ENCODE peak calls at places on chromosome 5, in nine cellular contexts. One of them, this sample, is unnamed. For H3K36me3, the result is how much of the 10 kb centered on the place peaks cover.

GRCh38 chr5:14236757-14237156 is 93.6 kb downstream of the TRIO start:
- DNase-seq in suprapubic skin: no peak
- DNase-seq in esophagus squamous epithelium: no peak
- DNase-seq in testis: no peak
- DNase-seq in spleen: no peak
- DNase-seq in IMR-90: no peak
- DNase-seq in ovary: no peak
- DNase-seq in vagina: no peak
- DNase-seq in heart left ventricle: no peak
- DNase-seq in this sample: no peak

GRCh38 chr5:143263272-143263810 is 140.1 kb downstream of the NR3C1 start:
- DNase-seq in suprapubic skin: no peak
- DNase-seq in esophagus squamous epithelium: no peak
- DNase-seq in testis: no peak
- DNase-seq in spleen: no peak
- DNase-seq in IMR-90: peak
- DNase-seq in ovary: no peak
- DNase-seq in vagina: no peak
- DNase-seq in heart left ventricle: no peak
- DNase-seq in this sample: no peak

GRCh38 chr5:13957032-13957645 is 12.7 kb upstream of the DNAH5 start:
- DNase-seq in suprapubic skin: no peak
- DNase-seq in esophagus squamous epithelium: no peak
- DNase-seq in testis: peak
- DNase-seq in spleen: no peak
- DNase-seq in IMR-90: peak
- DNase-seq in ovary: no peak
- DNase-seq in vagina: no peak
- DNase-seq in heart left ventricle: no peak
- DNase-seq in this sample: no peak

GRCh38 chr5:58365791-58366190 is 94.1 kb downstream of the PLK2 start:
- DNase-seq in suprapubic skin: no peak
- DNase-seq in esophagus squamous epithelium: no peak
- DNase-seq in testis: no peak
- DNase-seq in spleen: no peak
- DNase-seq in IMR-90: no peak
- DNase-seq in ovary: no peak
- DNase-seq in vagina: no peak
- DNase-seq in heart left ventricle: no peak
- DNase-seq in this sample: no peak

GRCh38 chr5:145295236-145295635 is 539.9 kb downstream of the PRELID2 start:
- DNase-seq in suprapubic skin: no peak
- DNase-seq in esophagus squamous epithelium: no peak
- DNase-seq in testis: no peak
- DNase-seq in spleen: no peak
- DNase-seq in IMR-90: peak
- DNase-seq in ovary: no peak
- DNase-seq in vagina: no peak
- DNase-seq in heart left ventricle: no peak
- DNase-seq in this sample: no peak

GRCh38 chr5:79684782-79685181 is 4.9 kb upstream of the CMYA5 start:
- DNase-seq in suprapubic skin: no peak
- DNase-seq in esophagus squamous epithelium: no peak
- DNase-seq in testis: peak
- DNase-seq in spleen: no peak
- DNase-seq in IMR-90: no peak
- DNase-seq in ovary: no peak
- DNase-seq in vagina: no peak
- DNase-seq in heart left ventricle: no peak
- DNase-seq in this sample: no peak

GRCh38 chr5:90888511-90889324 is 330.1 kb downstream of the ADGRV1 start:
- DNase-seq in suprapubic skin: no peak
- DNase-seq in esophagus squamous epithelium: no peak
- DNase-seq in testis: no peak
- DNase-seq in spleen: no peak
- DNase-seq in IMR-90: peak
- DNase-seq in ovary: no peak
- DNase-seq in vagina: no peak
- DNase-seq in heart left ventricle: no peak
- DNase-seq in this sample: no peak

GRCh38 chr5:171549259-171549658 is 129.8 kb downstream of the FGF18 start:
- DNase-seq in suprapubic skin: no peak
- DNase-seq in esophagus squamous epithelium: no peak
- DNase-seq in testis: no peak
- DNase-seq in spleen: no peak
- DNase-seq in IMR-90: no peak
- DNase-seq in ovary: no peak
- DNase-seq in vagina: no peak
- DNase-seq in heart left ventricle: no peak
- DNase-seq in this sample: peak

GRCh38 chr5:65062684-65063083 is 294.0 kb downstream of the CWC27 start:
- DNase-seq in suprapubic skin: peak
- DNase-seq in esophagus squamous epithelium: no peak
- DNase-seq in testis: peak
- DNase-seq in spleen: no peak
- DNase-seq in IMR-90: peak
- DNase-seq in ovary: peak
- DNase-seq in vagina: peak
- DNase-seq in heart left ventricle: peak
- DNase-seq in this sample: no peak

GRCh38 chr5:123819401-123819800 is 307.4 kb downstream of the CSNK1G3 start:
- DNase-seq in suprapubic skin: no peak
- DNase-seq in esophagus squamous epithelium: no peak
- DNase-seq in testis: no peak
- DNase-seq in spleen: no peak
- DNase-seq in IMR-90: peak
- DNase-seq in ovary: no peak
- DNase-seq in vagina: no peak
- DNase-seq in heart left ventricle: no peak
- DNase-seq in this sample: no peak

GRCh38 chr5:65823174-65823573 is 101.2 kb downstream of the NLN start:
- DNase-seq in suprapubic skin: no peak
- DNase-seq in esophagus squamous epithelium: no peak
- DNase-seq in testis: no peak
- DNase-seq in spleen: no peak
- DNase-seq in IMR-90: peak
- DNase-seq in ovary: no peak
- DNase-seq in vagina: no peak
- DNase-seq in heart left ventricle: no peak
- DNase-seq in this sample: no peak

GRCh38 chr5:172144931-172145869 is 42.8 kb downstream of the STK10 start:
- DNase-seq in suprapubic skin: no peak
- DNase-seq in esophagus squamous epithelium: no peak
- DNase-seq in testis: no peak
- DNase-seq in spleen: no peak
- DNase-seq in IMR-90: no peak
- DNase-seq in ovary: no peak
- DNase-seq in vagina: no peak
- DNase-seq in heart left ventricle: no peak
- DNase-seq in this sample: no peak

GRCh38 chr5:157143127-157143959 is 678 bp upstream of the MED7 start:
- DNase-seq in suprapubic skin: peak
- DNase-seq in esophagus squamous epithelium: peak
- DNase-seq in testis: peak
- DNase-seq in spleen: peak
- DNase-seq in IMR-90: peak
- DNase-seq in ovary: peak
- DNase-seq in vagina: no peak
- DNase-seq in heart left ventricle: peak
- DNase-seq in this sample: peak

GRCh38 chr5:83919071-83920041 is 198.7 kb upstream of the HAPLN1 start:
- DNase-seq in suprapubic skin: no peak
- DNase-seq in esophagus squamous epithelium: no peak
- DNase-seq in testis: no peak
- DNase-seq in spleen: no peak
- DNase-seq in IMR-90: peak
- DNase-seq in ovary: no peak
- DNase-seq in vagina: no peak
- DNase-seq in heart left ventricle: no peak
- DNase-seq in this sample: no peak

DNA sequence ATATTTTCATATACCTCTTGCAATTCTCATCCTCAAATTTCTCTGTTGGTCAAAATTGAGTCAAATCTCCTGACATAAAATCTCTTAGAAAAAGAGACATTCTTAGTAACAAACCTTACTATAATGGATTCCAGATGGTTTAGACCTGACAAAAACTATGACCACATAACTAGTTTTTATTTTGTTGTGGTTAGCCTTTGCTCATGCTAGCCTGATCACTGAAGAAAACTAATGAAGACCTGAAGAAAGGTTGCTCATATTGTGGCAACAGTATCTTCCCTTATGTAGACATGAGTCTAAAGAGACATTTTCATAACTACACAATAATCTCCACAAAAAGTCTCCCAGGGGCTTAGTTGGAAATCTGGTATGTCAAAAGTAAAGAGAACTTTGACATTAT is 274.1 kb upstream of the TMEM161B start:
- DNase-seq in suprapubic skin: no peak
- DNase-seq in esophagus squamous epithelium: no peak
- DNase-seq in testis: no peak
- DNase-seq in spleen: no peak
- DNase-seq in IMR-90: no peak
- DNase-seq in ovary: no peak
- DNase-seq in vagina: no peak
- DNase-seq in heart left ventricle: no peak
- DNase-seq in this sample: no peak
- TF ChIP-seq POLR2A in suprapubic skin: no peak
- TF ChIP-seq POLR2A in esophagus squamous epithelium: no peak
- TF ChIP-seq POLR2A in testis: no peak
- TF ChIP-seq POLR2A in spleen: no peak
- TF ChIP-seq POLR2A in IMR-90: no peak
- TF ChIP-seq POLR2A in ovary: no peak
- TF ChIP-seq POLR2A in vagina: no peak
- TF ChIP-seq POLR2A in heart left ventricle: no peak
- TF ChIP-seq POLR2A in this sample: no peak

DNA sequence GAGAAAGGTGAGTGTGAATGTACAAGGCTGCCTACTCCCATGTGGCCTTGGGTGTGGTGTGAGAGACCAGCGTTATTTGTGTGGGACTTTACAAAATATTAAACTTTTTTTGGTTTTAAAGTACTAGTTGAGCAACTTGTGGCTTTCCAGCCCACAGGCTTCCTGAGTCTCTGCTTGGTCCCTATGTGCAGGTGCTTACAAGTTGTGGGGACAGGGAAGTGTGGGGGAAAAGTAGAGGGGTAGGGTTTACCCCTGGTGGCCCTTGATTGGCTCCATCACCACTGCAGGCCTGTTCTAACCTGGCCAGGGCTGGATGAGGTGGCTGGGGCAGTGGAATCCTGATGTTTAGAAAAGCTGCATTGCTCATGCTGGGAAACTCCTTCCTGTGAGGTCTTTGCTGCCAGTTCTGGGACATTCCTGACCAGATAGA is 19.7 kb downstream of the PTTG1 start:
- DNase-seq in suprapubic skin: no peak
- DNase-seq in esophagus squamous epithelium: no peak
- DNase-seq in testis: no peak
- DNase-seq in spleen: no peak
- DNase-seq in IMR-90: peak
- DNase-seq in ovary: no peak
- DNase-seq in vagina: no peak
- DNase-seq in heart left ventricle: no peak
- DNase-seq in this sample: no peak
- H3K36me3 ChIP-seq in suprapubic skin: under half
- H3K36me3 ChIP-seq in esophagus squamous epithelium: under half
- H3K36me3 ChIP-seq in testis: under half
- H3K36me3 ChIP-seq in spleen: under half
- H3K36me3 ChIP-seq in IMR-90: under half
- H3K36me3 ChIP-seq in ovary: under half
- H3K36me3 ChIP-seq in vagina: under half
- H3K36me3 ChIP-seq in heart left ventricle: under half
- H3K36me3 ChIP-seq in this sample: under half

GRCh38 chr5:141649972-141650371 is 1.2 kb downstream of the FCHSD1 start:
- DNase-seq in suprapubic skin: no peak
- DNase-seq in esophagus squamous epithelium: no peak
- DNase-seq in testis: no peak
- DNase-seq in spleen: no peak
- DNase-seq in IMR-90: no peak
- DNase-seq in ovary: no peak
- DNase-seq in vagina: no peak
- DNase-seq in heart left ventricle: no peak
- DNase-seq in this sample: no peak

GRCh38 chr5:141649056-141649688 is 2.0 kb downstream of the FCHSD1 start:
- DNase-seq in suprapubic skin: no peak
- DNase-seq in esophagus squamous epithelium: no peak
- DNase-seq in testis: no peak
- DNase-seq in spleen: no peak
- DNase-seq in IMR-90: no peak
- DNase-seq in ovary: no peak
- DNase-seq in vagina: no peak
- DNase-seq in heart left ventricle: no peak
- DNase-seq in this sample: no peak

GRCh38 chr5:141651728-141652105 is 499 bp upstream of the FCHSD1 start:
- DNase-seq in suprapubic skin: no peak
- DNase-seq in esophagus squamous epithelium: no peak
- DNase-seq in testis: no peak
- DNase-seq in spleen: no peak
- DNase-seq in IMR-90: no peak
- DNase-seq in ovary: no peak
- DNase-seq in vagina: no peak
- DNase-seq in heart left ventricle: no peak
- DNase-seq in this sample: no peak

GRCh38 chr5:141654298-141654697 is 3.1 kb upstream of the FCHSD1 start:
- DNase-seq in suprapubic skin: no peak
- DNase-seq in esophagus squamous epithelium: no peak
- DNase-seq in testis: no peak
- DNase-seq in spleen: no peak
- DNase-seq in IMR-90: peak
- DNase-seq in ovary: no peak
- DNase-seq in vagina: no peak
- DNase-seq in heart left ventricle: no peak
- DNase-seq in this sample: no peak

GRCh38 chr5:141650851-141651727 is at the start of gene FCHSD1:
- DNase-seq in suprapubic skin: peak
- DNase-seq in esophagus squamous epithelium: peak
- DNase-seq in testis: peak
- DNase-seq in spleen: peak
- DNase-seq in IMR-90: peak
- DNase-seq in ovary: peak
- DNase-seq in vagina: peak
- DNase-seq in heart left ventricle: peak
- DNase-seq in this sample: peak
- TF ChIP-seq POLR2A in suprapubic skin: no peak
- TF ChIP-seq POLR2A in esophagus squamous epithelium: no peak
- TF ChIP-seq POLR2A in testis: no peak
- TF ChIP-seq POLR2A in spleen: no peak
- TF ChIP-seq POLR2A in IMR-90: peak
- TF ChIP-seq POLR2A in ovary: no peak
- TF ChIP-seq POLR2A in vagina: no peak
- TF ChIP-seq POLR2A in heart left ventricle: no peak
- TF ChIP-seq POLR2A in this sample: peak

DNA sequence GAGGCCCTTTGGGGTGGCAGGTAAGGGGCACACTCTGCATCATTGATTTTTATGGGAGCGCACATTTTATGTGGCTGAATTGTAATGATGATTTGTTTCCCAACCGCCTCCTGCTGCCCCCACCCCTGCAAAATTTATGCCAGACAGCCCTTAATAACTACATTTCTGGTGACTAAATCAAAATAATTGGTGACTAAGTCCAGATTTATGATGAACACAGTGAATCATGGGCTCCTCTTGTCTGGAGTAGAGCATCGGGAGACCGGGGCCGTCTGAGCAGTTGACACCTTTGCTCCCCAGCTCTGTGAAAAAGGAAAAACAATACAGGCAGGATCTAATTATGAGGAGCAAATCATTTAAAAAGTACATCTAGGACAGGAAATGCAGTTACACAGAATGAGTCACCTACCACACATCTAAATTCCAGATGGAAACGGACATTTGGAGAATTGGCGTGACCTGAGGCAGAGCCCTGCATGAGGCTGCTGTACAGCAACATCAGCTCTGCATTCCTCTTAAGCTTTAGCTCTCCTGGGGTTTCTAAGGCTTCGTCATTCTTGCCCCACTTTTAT is 58.9 kb downstream of the DOCK2 start:
- DNase-seq in suprapubic skin: no peak
- DNase-seq in esophagus squamous epithelium: no peak
- DNase-seq in testis: no peak
- DNase-seq in spleen: no peak
- DNase-seq in IMR-90: peak
- DNase-seq in ovary: no peak
- DNase-seq in vagina: no peak
- DNase-seq in heart left ventricle: peak
- DNase-seq in this sample: no peak
- H3K36me3 ChIP-seq in suprapubic skin: under half
- H3K36me3 ChIP-seq in esophagus squamous epithelium: under half
- H3K36me3 ChIP-seq in testis: under half
- H3K36me3 ChIP-seq in spleen: half or more
- H3K36me3 ChIP-seq in IMR-90: under half
- H3K36me3 ChIP-seq in ovary: under half
- H3K36me3 ChIP-seq in vagina: under half
- H3K36me3 ChIP-seq in heart left ventricle: under half
- H3K36me3 ChIP-seq in this sample: under half

This sample was measured in transverse colon.